ENCODE peak calls at places on chromosomes 16 and 17, in ten cellular contexts. B is cardiac muscle cell, Q is psoas muscle, U is mammary epithelial cell, J is small intestine, N is neural progenitor cell, A is left ventricle myocardium inferior, C is H1, W is OCI-LY7, T is thoracic aorta. S is an unnamed sample.
A peak's percentile ranks its signal among the peaks of the same experiment; 100 is the strongest.

GRCh38 chr17:53780320-53780719 is 42.4 kb upstream of the KIF2B start:
- DNase-seq in T (no peak), A (no peak), U (no peak), W (no peak), Q (no peak), N (no peak), C (no peak), J (no peak), B (no peak), S (no peak)

GRCh38 chr17:10614536-10615155 is 42.5 kb downstream of the MYH3 start:
- DNase-seq in C (no peak), A (no peak), B (peak; percentile 77), U (peak; percentile 18), Q (peak; percentile 32), N (peak; percentile 81), W (peak; percentile 54), J (peak; percentile 44), T (no peak), S (peak; percentile 73)

GRCh38 chr17:30482555-30482954 is 5.3 kb downstream of the GOSR1 start:
- DNase-seq in U (no peak), A (no peak), Q (no peak), B (no peak), N (no peak), J (no peak), C (no peak), W (no peak), T (no peak), S (no peak)

GRCh38 chr16:79097090-79097489 is 503.4 kb downstream of the MAF start:
- DNase-seq in W (no peak), Q (no peak), B (no peak), J (no peak), U (no peak), T (no peak), C (no peak), A (no peak), N (no peak), S (no peak)

GRCh38 chr17:83025636-83026280 is 53.7 kb upstream of the METRNL start:
- DNase-seq in W (no peak), N (no peak), A (no peak), U (no peak), J (no peak), T (no peak), C (no peak), Q (no peak), B (no peak), S (no peak)

GRCh38 chr17:37478187-37478586 is 11.5 kb upstream of the DUSP14 start:
- DNase-seq in N (no peak), C (no peak), J (no peak), B (peak; percentile 84), W (no peak), U (peak; percentile 42), Q (peak; percentile 60), T (no peak), A (peak; percentile 58), S (peak; percentile 67)

GRCh38 chr16:2468142-2468724 is 2.9 kb upstream of the NTN3 start:
- DNase-seq in T (no peak), A (no peak), C (no peak), W (no peak), N (peak; percentile 62), J (no peak), Q (no peak), B (no peak), U (peak; percentile 78), S (no peak)

GRCh38 chr16:56317998-56318912 is 107.1 kb downstream of the AMFR start:
- DNase-seq in J (peak; percentile 74), Q (peak; percentile 83), N (peak; percentile 88), W (peak; percentile 60), A (peak; percentile 81), T (peak; percentile 60), U (peak; percentile 73), B (peak; percentile 85), C (peak; percentile 49), S (peak; percentile 58)

GRCh38 chr17:2954898-2955445 is 108.4 kb downstream of the OR1D5 start:
- DNase-seq in J (no peak), B (peak; percentile 97), U (peak; percentile 98), W (peak; percentile 65), Q (no peak), T (no peak), C (no peak), N (no peak), A (no peak), S (no peak)

GRCh38 chr17:29235904-29236303 is 10.8 kb upstream of the CRYBA1 start:
- DNase-seq in T (no peak), J (no peak), B (no peak), N (no peak), Q (no peak), U (no peak), A (no peak), W (no peak), C (no peak), S (no peak)

GRCh38 chr17:32998893-32999240 is 7.2 kb downstream of the SPACA3 start:
- DNase-seq in U (peak; percentile 56), B (peak; percentile 40), N (no peak), C (no peak), W (no peak), J (no peak), Q (no peak), T (no peak), A (no peak), S (no peak)

GRCh38 chr16:72179592-72179991 is 7.6 kb upstream of the PMFBP1 start:
- DNase-seq in W (no peak), U (no peak), N (no peak), J (peak; percentile 66), T (no peak), C (no peak), A (no peak), B (no peak), Q (no peak), S (no peak)

GRCh38 chr16:61366006-61366405 is 670.2 kb downstream of the CDH8 start:
- DNase-seq in A (no peak), T (no peak), J (no peak), N (peak; percentile 8), B (no peak), Q (no peak), W (no peak), C (no peak), U (no peak), S (no peak)

GRCh38 chr17:1373710-1374237 is 26.2 kb downstream of the YWHAE start:
- DNase-seq in Q (no peak), J (no peak), W (no peak), C (no peak), B (no peak), A (no peak), N (no peak), T (no peak), U (no peak), S (no peak)

GRCh38 chr17:1375615-1376014 is 24.4 kb downstream of the YWHAE start:
- DNase-seq in T (no peak), W (no peak), U (no peak), C (no peak), Q (no peak), J (no peak), B (no peak), N (no peak), A (no peak), S (no peak)

GRCh38 chr17:1377334-1377733 is 22.7 kb downstream of the YWHAE start:
- DNase-seq in U (no peak), C (no peak), A (no peak), N (no peak), T (no peak), Q (no peak), J (no peak), B (no peak), W (peak; percentile 38), S (no peak)

GRCh38 chr17:1374426-1375177 is 25.4 kb downstream of the YWHAE start:
- DNase-seq in J (peak; percentile 40), A (no peak), B (no peak), T (no peak), N (no peak), C (no peak), W (no peak), Q (no peak), U (no peak), S (no peak)

GRCh38 chr17:1376061-1376460 is 24.0 kb downstream of the YWHAE start:
- DNase-seq in A (no peak), W (no peak), N (no peak), U (no peak), J (no peak), T (no peak), B (no peak), Q (no peak), C (no peak), S (no peak)
- H3K4me1 ChIP-seq in A (peaks cover 100% of the 10 kb centered on the region), W (peaks cover 88% of the 10 kb centered on the region), N (no peaks in the 10 kb centered on the region), U (peaks cover 6% of the 10 kb centered on the region), J (peaks cover 26% of the 10 kb centered on the region), T (peaks cover 55% of the 10 kb centered on the region), B (peaks cover 35% of the 10 kb centered on the region), Q (peaks cover 95% of the 10 kb centered on the region), C (no peaks in the 10 kb centered on the region), S (peaks cover 89% of the 10 kb centered on the region)

GRCh38 chr17:57534863-57535651 is 210.0 kb downstream of the CCDC182 start:
- DNase-seq in C (no peak), U (no peak), A (no peak), T (no peak), N (no peak), J (peak; percentile 57), Q (no peak), B (peak; percentile 35), W (no peak), S (no peak)
- H3K4me1 ChIP-seq in C (peaks cover 7% of the 10 kb centered on the region), U (no peaks in the 10 kb centered on the region), A (peaks cover 55% of the 10 kb centered on the region), T (no peaks in the 10 kb centered on the region), N (peaks cover 71% of the 10 kb centered on the region), J (peaks cover 9% of the 10 kb centered on the region), Q (peaks cover 17% of the 10 kb centered on the region), B (peaks cover 56% of the 10 kb centered on the region), W (peaks cover 27% of the 10 kb centered on the region), S (peaks cover 18% of the 10 kb centered on the region)

GRCh38 chr16:28163699-28164584 is 47.8 kb downstream of the XPO6 start:
- DNase-seq in Q (no peak), W (no peak), B (peak; percentile 88), U (no peak), T (no peak), C (no peak), A (no peak), N (no peak), J (no peak), S (no peak)
- H3K4me1 ChIP-seq in Q (peaks cover 16% of the 10 kb centered on the region), W (peaks cover 11% of the 10 kb centered on the region), B (no peaks in the 10 kb centered on the region), U (peaks cover 11% of the 10 kb centered on the region), T (peaks cover 23% of the 10 kb centered on the region), C (no peaks in the 10 kb centered on the region), A (peaks cover 8% of the 10 kb centered on the region), N (no peaks in the 10 kb centered on the region), J (no peaks in the 10 kb centered on the region), S (peaks cover 9% of the 10 kb centered on the region)

DNA sequence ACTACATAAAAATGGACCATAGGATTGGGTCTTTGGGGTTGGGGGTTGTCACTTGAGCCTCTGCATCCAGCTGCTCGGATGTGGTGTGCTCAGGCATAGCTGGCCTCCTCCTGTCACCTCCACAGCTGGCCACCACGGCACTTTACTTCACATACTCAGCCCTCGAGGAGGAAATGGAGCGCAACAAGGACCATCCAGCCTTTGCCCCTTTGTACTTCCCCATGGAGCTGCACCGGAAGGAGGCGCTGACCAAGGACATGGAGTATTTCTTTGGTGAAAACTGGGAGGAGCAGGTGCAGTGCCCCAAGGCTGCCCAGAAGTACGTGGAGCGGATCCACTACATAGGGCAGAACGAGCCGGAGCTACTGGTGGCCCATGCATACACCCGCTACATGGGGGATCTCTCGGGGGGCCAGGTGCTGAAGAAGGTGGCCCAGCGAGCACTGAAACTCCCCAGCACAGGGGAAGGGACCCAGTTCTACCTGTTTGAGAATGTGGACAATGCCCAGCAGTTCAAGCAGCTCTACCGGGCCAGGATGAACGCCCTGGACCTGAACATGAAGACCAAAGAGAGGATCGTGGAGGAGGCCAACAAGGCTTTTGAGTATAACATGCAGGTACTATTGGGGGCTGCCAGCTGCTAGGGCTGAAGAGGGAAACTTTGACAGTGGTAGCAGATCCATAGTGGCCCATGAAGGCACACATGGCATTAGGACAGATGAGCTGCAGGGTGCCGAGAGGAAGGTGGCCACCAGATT is 30.8 kb downstream of the CDIP1 start:
- DNase-seq in J (no peak), A (no peak), T (no peak), C (no peak), N (no peak), W (no peak), Q (no peak), U (no peak), B (no peak), S (no peak)
- H3K4me1 ChIP-seq in J (no peaks in the 10 kb centered on the region), A (peaks cover 60% of the 10 kb centered on the region), T (no peaks in the 10 kb centered on the region), C (peaks cover 2% of the 10 kb centered on the region), N (no peaks in the 10 kb centered on the region), W (peaks cover 28% of the 10 kb centered on the region), Q (no peaks in the 10 kb centered on the region), U (no peaks in the 10 kb centered on the region), B (no peaks in the 10 kb centered on the region), S (peaks cover 8% of the 10 kb centered on the region)